ENCODE peak calls at places on chromosomes 7 and 10, in ten cellular contexts. S, D, B, V, U, J, K, I, O and R are unnamed samples.

GRCh38 chr10:62900829-62901571 is 84.8 kb upstream of the EGR2 start:
- DNase-seq in I (no peak), U (no peak), O (no peak), J (no peak), S (no peak), V (no peak), B (no peak), D (no peak), K (no peak), R (no peak)

GRCh38 chr10:47048533-47048905 is 137.3 kb downstream of the PTPN20 start:
- DNase-seq in V (no peak), I (no peak), D (no peak), B (no peak), O (no peak), S (no peak), U (no peak), J (peak), K (no peak), R (peak)

GRCh38 chr10:132248455-132249231 is 59.1 kb downstream of the STK32C start:
- DNase-seq in D (peak), I (no peak), O (peak), S (no peak), U (peak), B (peak), K (peak), V (peak), J (peak), R (peak)

GRCh38 chr7:70674268-70675025 is 457.5 kb upstream of the GALNT17 start:
- DNase-seq in D (no peak), I (no peak), V (no peak), U (no peak), B (no peak), S (no peak), O (no peak), K (no peak), J (no peak), R (no peak)

GRCh38 chr10:110192552-110192951 is 14.9 kb upstream of the MXI1 start:
- DNase-seq in O (no peak), B (no peak), I (no peak), D (no peak), K (no peak), S (no peak), V (no peak), J (no peak), U (no peak), R (peak)

GRCh38 chr10:14459670-14460069 is 128.9 kb upstream of the FRMD4A start:
- DNase-seq in K (no peak), J (no peak), D (no peak), S (no peak), O (no peak), V (no peak), B (no peak), I (no peak), U (peak), R (no peak)

GRCh38 chr10:117462424-117462792 is 80.1 kb upstream of the EMX2 start:
- DNase-seq in D (no peak), U (peak), V (no peak), S (no peak), I (no peak), B (no peak), O (no peak), J (no peak), K (no peak), R (no peak)

GRCh38 chr7:112422842-112423496 is 27.3 kb upstream of the IFRD1 start:
- DNase-seq in D (no peak), V (peak), S (peak), U (peak), I (no peak), J (peak), B (peak), K (peak), O (no peak), R (peak)

GRCh38 chr7:135979674-135980660 is 2.8 kb upstream of the MTPN start:
- DNase-seq in O (no peak), U (peak), I (no peak), V (no peak), J (no peak), B (no peak), S (peak), K (no peak), D (no peak), R (no peak)

GRCh38 chr10:114189700-114190099 is 10.5 kb downstream of the TDRD1 start:
- DNase-seq in J (no peak), U (no peak), I (no peak), O (no peak), V (no peak), K (no peak), B (no peak), S (no peak), D (no peak), R (no peak)

GRCh38 chr7:116356333-116356965 is 143.1 kb upstream of the CAV2 start:
- DNase-seq in I (no peak), D (no peak), S (no peak), V (no peak), U (no peak), J (no peak), B (no peak), K (no peak), O (no peak), R (no peak)